ENCODE peak calls at places on chromosomes 7 and 10, in six cellular contexts. B is kidney; Y is CD4-positive, CD25-positive, alpha-beta regulatory T cell; A is GM23248; C is AG04450; T is tibial artery. N is an unnamed sample.

GRCh38 chr10:114874827-114875541 is 53.4 kb downstream of the FHIP2A start:
- DNase-seq in B (peak; percentile 82), Y (peak; percentile 63), A (peak; percentile 40), C (no peak), T (no peak), N (no peak)

GRCh38 chr10:21495002-21495685 is 30.3 kb downstream of the SKIDA1 start:
- DNase-seq in B (peak; percentile 79), Y (no peak), A (no peak), C (no peak), T (no peak), N (no peak)

GRCh38 chr7:113730309-113730955 is 188.4 kb downstream of the PPP1R3A start:
- DNase-seq in B (no peak), Y (no peak), A (peak; percentile 78), C (peak; percentile 58), T (no peak), N (no peak)

GRCh38 chr10:114544045-114544659 is 113.9 kb downstream of the ABLIM1 start:
- DNase-seq in B (peak; percentile 82), Y (peak; percentile 95), A (no peak), C (no peak), T (no peak), N (peak; percentile 52)

GRCh38 chr7:116393654-116394053 is 105.9 kb upstream of the CAV2 start:
- DNase-seq in B (no peak), Y (no peak), A (no peak), C (no peak), T (peak; percentile 68), N (no peak)

GRCh38 chr7:108294595-108294994 is 161.6 kb downstream of the NRCAM start:
- DNase-seq in B (no peak), Y (no peak), A (peak; percentile 9), C (no peak), T (no peak), N (no peak)

GRCh38 chr10:18737236-18737635 is 78.0 kb downstream of the ARL5B start:
- DNase-seq in B (no peak), Y (no peak), A (peak; percentile 91), C (no peak), T (no peak), N (no peak)

GRCh38 chr10:116688241-116688711 is 54.1 kb downstream of the HSPA12A start:
- DNase-seq in B (no peak), Y (no peak), A (peak; percentile 80), C (peak; percentile 44), T (no peak), N (no peak)

GRCh38 chr7:27163776-27164380 is 1.5 kb downstream of the HOXA9 start:
- DNase-seq in B (peak; percentile 53), Y (no peak), A (peak; percentile 42), C (no peak), T (peak; percentile 61), N (no peak)

GRCh38 chr7:101753316-101753715 is 64.1 kb upstream of the CUX1 start:
- DNase-seq in B (no peak), Y (no peak), A (no peak), C (no peak), T (no peak), N (no peak)

GRCh38 chr7:16587785-16588184 is 57.8 kb downstream of the ANKMY2 start:
- DNase-seq in B (no peak), Y (no peak), A (no peak), C (no peak), T (no peak), N (no peak)

GRCh38 chr10:51607436-51607835 is 92.0 kb downstream of the CSTF2T start:
- DNase-seq in B (no peak), Y (no peak), A (no peak), C (no peak), T (no peak), N (no peak)

GRCh38 chr7:70855373-70855772 is 276.6 kb upstream of the GALNT17 start:
- DNase-seq in B (no peak), Y (no peak), A (no peak), C (no peak), T (no peak), N (no peak)

GRCh38 chr7:80135306-80136104 is 874 bp downstream of the GNAI1 start:
- DNase-seq in B (no peak), Y (peak; percentile 1), A (peak; percentile 69), C (no peak), T (peak; percentile 65), N (no peak)

GRCh38 chr7:116876664-116877442 is 14.5 kb downstream of the CAPZA2 start:
- DNase-seq in B (no peak), Y (no peak), A (no peak), C (no peak), T (no peak), N (no peak)

GRCh38 chr10:1515121-1515779 is 222.1 kb downstream of the ADARB2 start:
- DNase-seq in B (no peak), Y (no peak), A (no peak), C (no peak), T (no peak), N (no peak)

GRCh38 chr10:91434041-91434440 is 23.9 kb downstream of the HECTD2 start:
- DNase-seq in B (no peak), Y (no peak), A (peak; percentile 51), C (no peak), T (no peak), N (no peak)

GRCh38 chr10:103083977-103084320 is 109.1 kb downstream of the NT5C2 start:
- DNase-seq in B (no peak), Y (no peak), A (no peak), C (no peak), T (no peak), N (no peak)

GRCh38 chr10:11522821-11523245 is 88.6 kb downstream of the USP6NL start:
- DNase-seq in B (no peak), Y (no peak), A (no peak), C (no peak), T (no peak), N (no peak)

GRCh38 chr7:123643495-123644428 is 11.9 kb upstream of the LMOD2 start:
- DNase-seq in B (no peak), Y (no peak), A (peak; percentile 71), C (no peak), T (no peak), N (no peak)

GRCh38 chr10:69716711-69717560 is 84.8 kb upstream of the COL13A1 start:
- DNase-seq in B (no peak), Y (peak; percentile 48), A (peak; percentile 67), C (no peak), T (no peak), N (peak; percentile 28)

GRCh38 chr7:76310102-76310957 is 7.9 kb downstream of the HSPB1 start:
- DNase-seq in B (no peak), Y (no peak), A (no peak), C (no peak), T (no peak), N (no peak)

GRCh38 chr10:133251388-133252222 is 13.9 kb downstream of the VENTX start:
- DNase-seq in B (no peak), Y (no peak), A (no peak), C (no peak), T (no peak), N (no peak)

GRCh38 chr7:99707096-99707495 is 27.3 kb upstream of the CYP3A5 start:
- DNase-seq in B (no peak), Y (no peak), A (peak; percentile 38), C (no peak), T (no peak), N (no peak)
- H3K9me3 ChIP-seq in B (peaks cover 4% of the 10 kb centered on the region), Y (no peaks in the 10 kb centered on the region), A (peaks cover 6% of the 10 kb centered on the region), C (no peaks in the 10 kb centered on the region), T (peaks cover 15% of the 10 kb centered on the region), N (no peaks in the 10 kb centered on the region)

DNA sequence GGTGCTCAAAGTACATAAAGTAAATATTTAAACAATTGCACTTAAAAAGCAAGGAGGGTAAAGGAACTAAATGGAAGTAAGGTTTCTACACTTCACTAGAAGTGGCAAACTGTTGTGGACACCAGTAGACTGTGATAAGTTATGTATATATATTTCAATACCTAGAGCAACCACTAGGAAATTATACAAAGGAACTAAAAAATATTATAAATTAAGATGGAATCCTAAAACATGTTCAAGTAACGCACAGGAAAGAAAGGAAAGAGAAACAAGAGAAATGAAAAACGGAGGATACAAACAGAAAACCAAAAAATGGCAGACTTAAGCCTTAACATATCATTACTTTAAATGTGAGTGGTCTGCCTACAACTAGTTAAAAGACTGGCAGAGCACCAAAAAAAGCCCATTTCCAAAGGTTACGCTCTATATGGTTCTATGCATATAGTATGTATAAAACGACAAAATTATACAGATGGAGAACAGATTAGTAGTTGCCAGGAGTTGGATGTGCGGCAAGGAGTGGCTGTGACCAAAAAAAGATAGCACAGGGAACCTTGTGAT is 19.0 kb downstream of the VPS41 start:
- DNase-seq in B (no peak), Y (no peak), A (no peak), C (no peak), T (no peak), N (no peak)
- H3K9me3 ChIP-seq in B (no peaks in the 10 kb centered on the region), Y (no peaks in the 10 kb centered on the region), A (no peaks in the 10 kb centered on the region), C (no peaks in the 10 kb centered on the region), T (no peaks in the 10 kb centered on the region), N (no peaks in the 10 kb centered on the region)

GRCh38 chr7:158018061-158018796 is 569.4 kb downstream of the PTPRN2 start:
- DNase-seq in B (no peak), Y (no peak), A (no peak), C (no peak), T (peak; percentile 15), N (no peak)
- H3K9me3 ChIP-seq in B (no peaks in the 10 kb centered on the region), Y (no peaks in the 10 kb centered on the region), A (no peaks in the 10 kb centered on the region), C (peaks cover 71% of the 10 kb centered on the region), T (no peaks in the 10 kb centered on the region), N (no peaks in the 10 kb centered on the region)

DNA sequence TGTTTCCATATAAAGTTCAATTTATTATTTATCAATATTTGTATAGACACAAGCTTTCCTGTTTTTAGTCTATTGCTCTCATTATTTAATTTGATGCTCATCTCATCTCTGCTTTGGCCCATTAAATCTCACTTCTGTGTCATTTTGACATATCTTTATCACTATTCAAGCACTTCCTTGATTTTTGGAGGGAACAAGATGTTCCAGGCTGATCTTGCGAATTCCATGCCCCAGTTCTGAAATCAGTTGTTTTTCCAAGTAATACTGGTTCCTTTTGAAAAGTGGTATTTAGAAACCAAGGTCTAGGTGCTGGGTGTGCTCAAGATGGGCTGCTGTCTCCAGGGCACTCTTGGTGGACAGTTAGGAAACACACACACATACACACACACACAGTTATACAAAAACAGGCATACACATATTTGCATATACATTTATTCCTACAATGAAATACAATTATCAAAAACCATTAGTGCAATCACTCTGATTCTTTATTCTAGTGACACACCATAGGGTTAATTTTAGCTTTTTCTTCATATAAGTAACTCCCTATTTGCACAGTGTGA is 4.4 kb upstream of the RBM33 start:
- DNase-seq in B (no peak), Y (no peak), A (no peak), C (no peak), T (no peak), N (no peak)
- H3K9me3 ChIP-seq in B (no peaks in the 10 kb centered on the region), Y (peaks cover 26% of the 10 kb centered on the region), A (peaks cover 7% of the 10 kb centered on the region), C (peaks cover 18% of the 10 kb centered on the region), T (peaks cover 10% of the 10 kb centered on the region), N (peaks cover 7% of the 10 kb centered on the region)

GRCh38 chr7:64515330-64515729 is 47.5 kb downstream of the ZNF680 start:
- DNase-seq in B (no peak), Y (no peak), A (no peak), C (no peak), T (no peak), N (no peak)

GRCh38 chr7:64504581-64505120 is 58.2 kb downstream of the ZNF680 start:
- DNase-seq in B (no peak), Y (no peak), A (no peak), C (no peak), T (no peak), N (no peak)

DNA sequence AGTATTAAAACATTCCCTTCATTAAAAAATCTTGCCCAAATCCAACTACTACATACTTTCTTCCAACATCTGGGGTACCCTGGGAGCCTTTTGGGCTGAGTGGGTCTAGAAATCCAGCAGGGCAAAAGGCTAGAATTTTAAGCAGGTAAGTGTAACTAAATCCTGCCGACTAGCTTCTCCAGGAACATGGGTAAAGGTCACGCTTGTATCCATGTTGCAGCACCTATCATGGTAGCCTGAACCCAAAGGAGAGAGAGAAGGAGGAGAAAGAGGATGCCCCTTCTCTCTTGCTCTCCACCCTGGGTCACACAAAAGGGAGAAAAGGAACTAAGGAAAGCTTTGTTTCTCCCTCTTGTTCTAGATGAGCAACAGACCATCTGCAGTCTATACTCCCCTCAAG is 53.3 kb downstream of the ZNF680 start:
- DNase-seq in B (no peak), Y (no peak), A (no peak), C (no peak), T (no peak), N (no peak)
- H3K9me3 ChIP-seq in B (peaks cover 5% of the 10 kb centered on the region), Y (peaks cover 53% of the 10 kb centered on the region), A (no peaks in the 10 kb centered on the region), C (peaks cover 28% of the 10 kb centered on the region), T (no peaks in the 10 kb centered on the region), N (peaks cover 18% of the 10 kb centered on the region)

N was measured in T-helper 17 cell.